ENCODE peak calls at places on chromosome 3, in four cellular contexts. V, P, W and A are unnamed samples.

GRCh38 chr3:188523291-188523690 is 369.3 kb downstream of the LPP start:
- DNase-seq in V (no peak), P (no peak), W (no peak), A (no peak)

GRCh38 chr3:179558742-179559364 is 3.9 kb upstream of the ACTL6A start:
- DNase-seq in V (peak; percentile 12), P (peak; percentile 76), W (peak; percentile 38), A (no peak)

GRCh38 chr3:74906181-74906580 is 291.7 kb upstream of the CNTN3 start:
- DNase-seq in V (no peak), P (no peak), W (no peak), A (no peak)

GRCh38 chr3:155019576-155019975 is 60.5 kb upstream of the MME start:
- DNase-seq in V (no peak), P (no peak), W (no peak), A (no peak)

GRCh38 chr3:183114779-183115178 is 15.5 kb upstream of the MCCC1 start:
- DNase-seq in V (no peak), P (no peak), W (no peak), A (no peak)

GRCh38 chr3:114318295-114318694 is 24.5 kb downstream of the TIGIT start:
- DNase-seq in V (no peak), P (no peak), W (no peak), A (no peak)

GRCh38 chr3:46372492-46373359 is 2.0 kb downstream of the CCR5 start:
- DNase-seq in V (no peak), P (peak; percentile 52), W (no peak), A (no peak)

GRCh38 chr3:109643590-109643989 is 306.2 kb upstream of the DPPA4 start:
- DNase-seq in V (no peak), P (no peak), W (no peak), A (no peak)

GRCh38 chr3:64238971-64239667 is 13.9 kb upstream of the PRICKLE2 start:
- DNase-seq in V (no peak), P (no peak), W (no peak), A (no peak)

GRCh38 chr3:44501971-44502370 is 24.5 kb upstream of the ZNF445 start:
- DNase-seq in V (no peak), P (no peak), W (no peak), A (no peak)

GRCh38 chr3:46903341-46904302 is 26.1 kb downstream of the PTH1R start:
- DNase-seq in V (no peak), P (no peak), W (peak; percentile 71), A (no peak)

GRCh38 chr3:21562225-21562624 is 188.8 kb downstream of the ZNF385D start:
- DNase-seq in V (no peak), P (no peak), W (no peak), A (no peak)

GRCh38 chr3:35598804-35599203 is 40.5 kb upstream of the ARPP21 start:
- DNase-seq in V (no peak), P (no peak), W (no peak), A (no peak)

GRCh38 chr3:170705136-170705535 is 119.3 kb upstream of the SLC7A14 start:
- DNase-seq in V (no peak), P (no peak), W (no peak), A (no peak)

GRCh38 chr3:111923821-111924220 is 55.0 kb upstream of the ABHD10 start:
- DNase-seq in V (no peak), P (no peak), W (no peak), A (no peak)

GRCh38 chr3:40593351-40593750 is 68.6 kb downstream of the ZNF621 start:
- DNase-seq in V (no peak), P (no peak), W (no peak), A (no peak)

GRCh38 chr3:73718326-73719110 is 93.8 kb upstream of the PDZRN3 start:
- DNase-seq in V (no peak), P (no peak), W (no peak), A (no peak)

GRCh38 chr3:171833775-171834460 is 9.2 kb upstream of the TMEM212 start:
- DNase-seq in V (no peak), P (no peak), W (no peak), A (no peak)

GRCh38 chr3:16134173-16134928 is 40.1 kb upstream of the GALNT15 start:
- DNase-seq in V (no peak), P (no peak), W (no peak), A (no peak)

GRCh38 chr3:189304465-189305341 is 132.9 kb downstream of the TPRG1 start:
- DNase-seq in V (no peak), P (no peak), W (no peak), A (no peak)

GRCh38 chr3:50502584-50503423 is 630 bp downstream of the CACNA2D2 start:
- DNase-seq in V (no peak), P (no peak), W (no peak), A (no peak)

GRCh38 chr3:50504681-50505080 is 1.2 kb upstream of the CACNA2D2 start:
- DNase-seq in V (no peak), P (no peak), W (no peak), A (no peak)

GRCh38 chr3:50502225-50502583 is 1.2 kb downstream of the CACNA2D2 start:
- DNase-seq in V (no peak), P (no peak), W (no peak), A (no peak)

GRCh38 chr3:50503947-50504346 is 513 bp upstream of the CACNA2D2 start:
- DNase-seq in V (no peak), P (no peak), W (no peak), A (no peak)

DNA sequence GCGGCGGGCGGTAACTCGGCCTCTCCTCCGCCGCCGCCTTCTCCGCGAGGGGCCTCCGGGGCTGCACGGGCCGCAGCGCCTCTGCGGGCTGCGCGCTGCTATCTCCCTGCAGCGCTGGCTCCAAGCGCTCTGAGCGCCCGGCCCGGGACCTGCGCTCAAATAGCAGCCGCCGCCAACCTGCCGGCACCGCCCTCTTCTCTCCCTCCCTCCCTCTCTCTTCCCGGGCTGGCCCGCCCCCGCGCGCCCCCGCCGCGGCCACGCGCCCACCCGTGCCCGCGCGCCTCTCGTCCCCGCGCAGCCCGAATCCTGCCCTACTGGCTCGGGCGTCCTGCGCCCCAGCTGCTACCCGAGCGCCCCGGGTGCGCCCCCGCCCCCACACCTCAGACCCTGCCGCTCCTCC is at the start of gene CACNA2D2:
- DNase-seq in V (no peak), P (peak; percentile 5), W (peak; percentile 82), A (peak; percentile 60)
- TF ChIP-seq POLR2AphosphoS5 in V (no peak), P (no peak), W (no peak), A (no peak)

DNA sequence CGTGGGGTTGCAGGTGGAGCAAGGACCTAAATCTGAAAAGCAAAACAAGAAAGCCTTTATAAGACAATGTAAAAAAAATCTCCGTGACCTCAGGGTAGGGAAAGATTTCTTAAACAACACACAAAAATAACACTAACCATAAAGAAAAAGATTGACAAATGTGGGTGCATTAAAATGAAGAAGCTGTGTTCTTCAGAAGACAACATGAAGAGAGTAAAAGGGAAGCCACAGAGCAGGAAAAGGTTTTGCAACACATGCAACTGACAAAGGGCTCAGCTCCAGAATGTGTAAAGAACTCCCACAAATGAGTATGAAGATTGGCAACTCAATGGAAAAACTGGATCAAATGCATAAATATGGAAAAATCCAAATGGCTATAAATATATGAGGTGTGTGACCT is 74.2 kb downstream of the MAGEF1 start:
- DNase-seq in V (no peak), P (peak; percentile 79), W (no peak), A (no peak)
- TF ChIP-seq SPI1 in V (no peak), P (peak; percentile 79), W (no peak), A (no peak)

DNA sequence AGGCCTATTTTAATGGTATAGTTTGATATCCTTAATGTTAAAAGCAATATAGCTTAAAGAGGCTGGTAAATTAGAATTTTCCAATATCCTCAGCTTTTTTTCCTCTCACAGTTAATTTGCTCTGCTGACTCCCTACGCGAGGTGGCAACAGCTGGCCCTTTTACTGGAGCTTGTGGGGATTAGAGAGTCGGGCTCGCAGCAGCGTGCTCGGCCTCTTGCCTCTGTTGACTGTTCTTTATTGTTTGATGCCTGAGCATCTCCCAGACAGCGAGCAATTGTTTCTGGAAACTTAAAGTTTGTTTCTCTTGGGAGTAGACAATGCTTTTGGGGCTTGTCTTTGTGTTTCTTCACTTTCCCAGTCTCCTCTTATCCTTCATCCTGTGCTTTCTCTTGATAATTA is 80.8 kb downstream of the OPA1 start:
- DNase-seq in V (no peak), P (no peak), W (no peak), A (no peak)
- TF ChIP-seq POLR2AphosphoS5 in V (no peak), P (no peak), W (no peak), A (no peak)

GRCh38 chr3:133669949-133670524 is 8.3 kb upstream of the TOPBP1 start:
- DNase-seq in V (no peak), P (no peak), W (no peak), A (no peak)
- TF ChIP-seq SPI1 in V (no peak), P (no peak), W (no peak), A (no peak)

DNA sequence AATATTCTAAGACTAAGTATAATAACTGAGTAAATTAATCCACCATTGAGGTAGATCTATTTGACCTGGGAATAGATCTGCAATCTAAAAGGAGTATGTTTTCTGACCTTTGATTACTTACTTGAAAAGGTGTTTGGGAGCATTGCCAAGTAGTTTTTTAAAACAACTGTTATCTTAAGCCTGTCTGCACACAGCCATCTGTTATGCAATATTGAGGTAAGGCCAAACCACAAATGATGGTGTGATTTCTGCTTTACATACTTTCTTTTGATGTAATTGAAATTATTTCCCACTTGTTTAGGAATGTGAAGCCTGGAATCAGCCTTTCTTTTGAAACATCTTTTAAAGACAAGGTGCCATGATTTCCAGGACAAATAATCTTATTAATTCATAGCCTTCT is 274.0 kb downstream of the BBX start:
- DNase-seq in V (no peak), P (peak; percentile 54), W (no peak), A (no peak)
- TF ChIP-seq POLR2AphosphoS5 in V (no peak), P (no peak), W (no peak), A (no peak)

DNA sequence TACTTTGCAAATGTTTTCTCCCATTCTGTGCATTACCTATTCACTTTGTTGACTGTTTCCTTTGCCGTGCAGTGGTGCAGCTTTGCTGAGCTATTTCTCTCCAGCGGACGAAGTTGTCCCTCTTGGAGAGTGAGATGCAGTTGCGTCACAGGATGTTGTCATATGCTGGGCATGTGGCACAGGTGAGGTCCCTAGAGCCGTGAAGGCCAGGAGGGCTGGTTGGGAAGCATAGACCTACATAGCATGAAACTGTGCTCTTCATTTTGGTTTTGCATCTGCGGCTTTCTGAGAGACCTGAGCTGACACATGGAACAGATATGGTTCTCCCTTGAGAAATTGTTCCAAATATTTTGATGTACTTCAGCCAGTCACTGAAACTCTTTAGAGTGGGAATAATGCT is 108.5 kb downstream of the CACNA1D start:
- DNase-seq in V (no peak), P (no peak), W (no peak), A (no peak)
- TF ChIP-seq SPI1 in V (no peak), P (no peak), W (no peak), A (no peak)

GRCh38 chr3:169455472-169455871 is 208.0 kb downstream of the MECOM start:
- DNase-seq in V (no peak), P (no peak), W (no peak), A (no peak)

GRCh38 chr3:169456900-169457299 is 206.6 kb downstream of the MECOM start:
- DNase-seq in V (no peak), P (no peak), W (no peak), A (no peak)

GRCh38 chr3:169453256-169454059 is 210.1 kb downstream of the MECOM start:
- DNase-seq in V (no peak), P (no peak), W (no peak), A (no peak)

GRCh38 chr3:169454823-169455222 is 208.7 kb downstream of the MECOM start:
- DNase-seq in V (no peak), P (no peak), W (no peak), A (no peak)

DNA sequence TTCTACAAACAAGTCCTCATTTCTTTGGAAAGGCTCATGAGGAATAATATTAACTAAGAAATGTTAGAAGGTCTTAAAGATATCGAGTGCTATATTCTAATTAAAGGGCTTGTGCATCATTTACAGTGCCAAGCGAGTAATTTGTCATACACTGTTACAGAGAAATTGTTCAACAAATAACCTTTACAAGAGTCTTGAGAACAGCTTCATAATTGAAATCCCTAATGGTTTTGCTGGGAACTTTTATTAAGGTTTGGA is 209.5 kb downstream of the MECOM start:
- DNase-seq in V (no peak), P (no peak), W (no peak), A (no peak)
- TF ChIP-seq POLR2AphosphoS5 in V (no peak), P (no peak), W (no peak), A (no peak)